ENCODE peak calls at places on chromosomes 16 and 17, in six cellular contexts. One of them, this sample, is unnamed.

GRCh38 chr16:49876716-49877129 is 20.8 kb upstream of the ZNF423 start:
- DNase-seq in astrocyte of the spinal cord: peak
- DNase-seq in RWPE1: peak
- DNase-seq in stimulated activated naive B cell treated with anti-CD40 and anti-IgM and Interleukin-4, amounts not matched to agents 10 μg/mL and 1 μg/mL and 100 μg/mL, for 72 hours: no peak
- DNase-seq in dorsolateral prefrontal cortex: no peak
- DNase-seq in lower lobe of right lung: peak
- DNase-seq in this sample: peak

GRCh38 chr17:50533720-50534148 is 1.2 kb downstream of the EPN3 start:
- DNase-seq in astrocyte of the spinal cord: no peak
- DNase-seq in RWPE1: no peak
- DNase-seq in stimulated activated naive B cell treated with anti-CD40 and anti-IgM and Interleukin-4, amounts not matched to agents 10 μg/mL and 1 μg/mL and 100 μg/mL, for 72 hours: no peak
- DNase-seq in dorsolateral prefrontal cortex: peak
- DNase-seq in lower lobe of right lung: peak
- DNase-seq in this sample: peak

GRCh38 chr17:72901098-72901497 is 191.4 kb downstream of the SLC39A11 start:
- DNase-seq in astrocyte of the spinal cord: peak
- DNase-seq in RWPE1: no peak
- DNase-seq in stimulated activated naive B cell treated with anti-CD40 and anti-IgM and Interleukin-4, amounts not matched to agents 10 μg/mL and 1 μg/mL and 100 μg/mL, for 72 hours: no peak
- DNase-seq in dorsolateral prefrontal cortex: no peak
- DNase-seq in lower lobe of right lung: no peak
- DNase-seq in this sample: no peak

GRCh38 chr16:84143784-84144199 is 1.2 kb downstream of the HSDL1 start:
- DNase-seq in astrocyte of the spinal cord: no peak
- DNase-seq in RWPE1: no peak
- DNase-seq in stimulated activated naive B cell treated with anti-CD40 and anti-IgM and Interleukin-4, amounts not matched to agents 10 μg/mL and 1 μg/mL and 100 μg/mL, for 72 hours: no peak
- DNase-seq in dorsolateral prefrontal cortex: no peak
- DNase-seq in lower lobe of right lung: no peak
- DNase-seq in this sample: no peak

GRCh38 chr16:53925011-53925410 is 221.1 kb downstream of the FTO start:
- DNase-seq in astrocyte of the spinal cord: no peak
- DNase-seq in RWPE1: no peak
- DNase-seq in stimulated activated naive B cell treated with anti-CD40 and anti-IgM and Interleukin-4, amounts not matched to agents 10 μg/mL and 1 μg/mL and 100 μg/mL, for 72 hours: no peak
- DNase-seq in dorsolateral prefrontal cortex: no peak
- DNase-seq in lower lobe of right lung: no peak
- DNase-seq in this sample: no peak

GRCh38 chr17:72034000-72034399 is 86.8 kb upstream of the SOX9 start:
- DNase-seq in astrocyte of the spinal cord: no peak
- DNase-seq in RWPE1: no peak
- DNase-seq in stimulated activated naive B cell treated with anti-CD40 and anti-IgM and Interleukin-4, amounts not matched to agents 10 μg/mL and 1 μg/mL and 100 μg/mL, for 72 hours: no peak
- DNase-seq in dorsolateral prefrontal cortex: no peak
- DNase-seq in lower lobe of right lung: no peak
- DNase-seq in this sample: no peak

GRCh38 chr16:14013571-14014283 is 57.4 kb upstream of the MRTFB start:
- DNase-seq in astrocyte of the spinal cord: peak
- DNase-seq in RWPE1: peak
- DNase-seq in stimulated activated naive B cell treated with anti-CD40 and anti-IgM and Interleukin-4, amounts not matched to agents 10 μg/mL and 1 μg/mL and 100 μg/mL, for 72 hours: no peak
- DNase-seq in dorsolateral prefrontal cortex: no peak
- DNase-seq in lower lobe of right lung: no peak
- DNase-seq in this sample: peak

GRCh38 chr17:8859029-8859803 is 8.3 kb downstream of the PIK3R6 start:
- DNase-seq in astrocyte of the spinal cord: peak
- DNase-seq in RWPE1: no peak
- DNase-seq in stimulated activated naive B cell treated with anti-CD40 and anti-IgM and Interleukin-4, amounts not matched to agents 10 μg/mL and 1 μg/mL and 100 μg/mL, for 72 hours: peak
- DNase-seq in dorsolateral prefrontal cortex: peak
- DNase-seq in lower lobe of right lung: peak
- DNase-seq in this sample: no peak

GRCh38 chr17:15371731-15372130 is 30.3 kb upstream of the TEKT3 start:
- DNase-seq in astrocyte of the spinal cord: no peak
- DNase-seq in RWPE1: no peak
- DNase-seq in stimulated activated naive B cell treated with anti-CD40 and anti-IgM and Interleukin-4, amounts not matched to agents 10 μg/mL and 1 μg/mL and 100 μg/mL, for 72 hours: no peak
- DNase-seq in dorsolateral prefrontal cortex: no peak
- DNase-seq in lower lobe of right lung: no peak
- DNase-seq in this sample: no peak

GRCh38 chr16:74699666-74700065 is 996 bp downstream of the MLKL start:
- DNase-seq in astrocyte of the spinal cord: no peak
- DNase-seq in RWPE1: no peak
- DNase-seq in stimulated activated naive B cell treated with anti-CD40 and anti-IgM and Interleukin-4, amounts not matched to agents 10 μg/mL and 1 μg/mL and 100 μg/mL, for 72 hours: no peak
- DNase-seq in dorsolateral prefrontal cortex: no peak
- DNase-seq in lower lobe of right lung: no peak
- DNase-seq in this sample: no peak

GRCh38 chr17:66514227-66514806 is 211.9 kb downstream of the PRKCA start:
- DNase-seq in astrocyte of the spinal cord: peak
- DNase-seq in RWPE1: no peak
- DNase-seq in stimulated activated naive B cell treated with anti-CD40 and anti-IgM and Interleukin-4, amounts not matched to agents 10 μg/mL and 1 μg/mL and 100 μg/mL, for 72 hours: no peak
- DNase-seq in dorsolateral prefrontal cortex: no peak
- DNase-seq in lower lobe of right lung: no peak
- DNase-seq in this sample: no peak

GRCh38 chr16:47777191-47777590 is 316.1 kb downstream of the PHKB start:
- DNase-seq in astrocyte of the spinal cord: peak
- DNase-seq in RWPE1: no peak
- DNase-seq in stimulated activated naive B cell treated with anti-CD40 and anti-IgM and Interleukin-4, amounts not matched to agents 10 μg/mL and 1 μg/mL and 100 μg/mL, for 72 hours: no peak
- DNase-seq in dorsolateral prefrontal cortex: no peak
- DNase-seq in lower lobe of right lung: no peak
- DNase-seq in this sample: peak

GRCh38 chr17:144936-145670 is 7.7 kb downstream of the SCGB1C2 start:
- DNase-seq in astrocyte of the spinal cord: no peak
- DNase-seq in RWPE1: no peak
- DNase-seq in stimulated activated naive B cell treated with anti-CD40 and anti-IgM and Interleukin-4, amounts not matched to agents 10 μg/mL and 1 μg/mL and 100 μg/mL, for 72 hours: no peak
- DNase-seq in dorsolateral prefrontal cortex: peak
- DNase-seq in lower lobe of right lung: peak
- DNase-seq in this sample: no peak

GRCh38 chr17:67011527-67012175 is 32.7 kb upstream of the CACNG1 start:
- DNase-seq in astrocyte of the spinal cord: no peak
- DNase-seq in RWPE1: no peak
- DNase-seq in stimulated activated naive B cell treated with anti-CD40 and anti-IgM and Interleukin-4, amounts not matched to agents 10 μg/mL and 1 μg/mL and 100 μg/mL, for 72 hours: no peak
- DNase-seq in dorsolateral prefrontal cortex: no peak
- DNase-seq in lower lobe of right lung: no peak
- DNase-seq in this sample: no peak

GRCh38 chr17:82544431-82545070 is 25.0 kb downstream of the FOXK2 start:
- DNase-seq in astrocyte of the spinal cord: no peak
- DNase-seq in RWPE1: no peak
- DNase-seq in stimulated activated naive B cell treated with anti-CD40 and anti-IgM and Interleukin-4, amounts not matched to agents 10 μg/mL and 1 μg/mL and 100 μg/mL, for 72 hours: no peak
- DNase-seq in dorsolateral prefrontal cortex: no peak
- DNase-seq in lower lobe of right lung: no peak
- DNase-seq in this sample: no peak

GRCh38 chr16:11251525-11252481 is 4.2 kb downstream of the SOCS1 start:
- DNase-seq in astrocyte of the spinal cord: peak
- DNase-seq in RWPE1: no peak
- DNase-seq in stimulated activated naive B cell treated with anti-CD40 and anti-IgM and Interleukin-4, amounts not matched to agents 10 μg/mL and 1 μg/mL and 100 μg/mL, for 72 hours: peak
- DNase-seq in dorsolateral prefrontal cortex: no peak
- DNase-seq in lower lobe of right lung: no peak
- DNase-seq in this sample: peak

GRCh38 chr17:73555199-73555810 is 88.9 kb downstream of the SDK2 start:
- DNase-seq in astrocyte of the spinal cord: no peak
- DNase-seq in RWPE1: no peak
- DNase-seq in stimulated activated naive B cell treated with anti-CD40 and anti-IgM and Interleukin-4, amounts not matched to agents 10 μg/mL and 1 μg/mL and 100 μg/mL, for 72 hours: no peak
- DNase-seq in dorsolateral prefrontal cortex: no peak
- DNase-seq in lower lobe of right lung: no peak
- DNase-seq in this sample: no peak

GRCh38 chr17:78166416-78166815 is 2.0 kb upstream of the SYNGR2 start:
- DNase-seq in astrocyte of the spinal cord: no peak
- DNase-seq in RWPE1: no peak
- DNase-seq in stimulated activated naive B cell treated with anti-CD40 and anti-IgM and Interleukin-4, amounts not matched to agents 10 μg/mL and 1 μg/mL and 100 μg/mL, for 72 hours: no peak
- DNase-seq in dorsolateral prefrontal cortex: no peak
- DNase-seq in lower lobe of right lung: no peak
- DNase-seq in this sample: no peak

GRCh38 chr17:28046034-28046825 is 3.8 kb downstream of the NLK start:
- DNase-seq in astrocyte of the spinal cord: no peak
- DNase-seq in RWPE1: no peak
- DNase-seq in stimulated activated naive B cell treated with anti-CD40 and anti-IgM and Interleukin-4, amounts not matched to agents 10 μg/mL and 1 μg/mL and 100 μg/mL, for 72 hours: no peak
- DNase-seq in dorsolateral prefrontal cortex: no peak
- DNase-seq in lower lobe of right lung: no peak
- DNase-seq in this sample: no peak

GRCh38 chr16:56603589-56603988 is 4.8 kb upstream of the MT2A start:
- DNase-seq in astrocyte of the spinal cord: no peak
- DNase-seq in RWPE1: no peak
- DNase-seq in stimulated activated naive B cell treated with anti-CD40 and anti-IgM and Interleukin-4, amounts not matched to agents 10 μg/mL and 1 μg/mL and 100 μg/mL, for 72 hours: no peak
- DNase-seq in dorsolateral prefrontal cortex: no peak
- DNase-seq in lower lobe of right lung: no peak
- DNase-seq in this sample: peak

This sample was measured in AG08396.